ENCODE peak calls at places on chromosomes 11 and 22, in nine cellular contexts. X is nephron progenitor cell; Y is HTR-8/SVneo; I is tibial artery; E is NCI-H2081; T is GM12865; U is activated CD4-positive, alpha-beta T cell treated with anti-CD3 and anti-CD28 coated beads for 36 hours; A is IMR-90; Z is cardiac fibroblast. O is an unnamed sample.

GRCh38 chr11:66614073-66614472 is 2.4 kb upstream of the RBM14 start:
- DNase-seq in X (no peak), Y (no peak), I (no peak), E (no peak), T (no peak), U (no peak), A (no peak), Z (no peak), O (no peak)

GRCh38 chr11:103800406-103801114 is 235.9 kb upstream of the DDI1 start:
- DNase-seq in X (no peak), Y (no peak), I (no peak), E (no peak), T (no peak), U (no peak), A (no peak), Z (peak; percentile 22), O (no peak)

GRCh38 chr11:73055655-73056354 is 86.3 kb downstream of the FCHSD2 start:
- DNase-seq in X (no peak), Y (no peak), I (no peak), E (no peak), T (no peak), U (no peak), A (no peak), Z (no peak), O (no peak)

GRCh38 chr11:134644489-134645456 is 232.7 kb upstream of the B3GAT1 start:
- DNase-seq in X (no peak), Y (no peak), I (peak; percentile 52), E (no peak), T (no peak), U (no peak), A (no peak), Z (no peak), O (no peak)

GRCh38 chr22:24986816-24987215 is 34.3 kb downstream of the KIAA1671 start:
- DNase-seq in X (no peak), Y (no peak), I (no peak), E (no peak), T (peak; percentile 24), U (no peak), A (no peak), Z (no peak), O (no peak)

GRCh38 chr11:35036642-35037041 is 102.3 kb upstream of the CD44 start:
- DNase-seq in X (no peak), Y (no peak), I (no peak), E (no peak), T (peak; percentile 68), U (no peak), A (no peak), Z (peak; percentile 22), O (no peak)

GRCh38 chr11:27839226-27839913 is 139.1 kb upstream of the BDNF start:
- DNase-seq in X (no peak), Y (peak; percentile 9), I (no peak), E (no peak), T (peak; percentile 21), U (no peak), A (peak; percentile 19), Z (peak; percentile 49), O (no peak)

GRCh38 chr22:31616315-31616980 is 45.6 kb downstream of the PISD start:
- DNase-seq in X (no peak), Y (no peak), I (no peak), E (no peak), T (peak; percentile 70), U (peak; percentile 74), A (no peak), Z (no peak), O (no peak)

GRCh38 chr11:59010693-59011092 is 71.4 kb downstream of the GLYATL1 start:
- DNase-seq in X (no peak), Y (no peak), I (no peak), E (no peak), T (no peak), U (no peak), A (no peak), Z (no peak), O (no peak)

GRCh38 chr11:110948112-110948511 is 235.9 kb upstream of the ARHGAP20 start:
- DNase-seq in X (no peak), Y (no peak), I (no peak), E (no peak), T (no peak), U (no peak), A (peak; percentile 49), Z (peak; percentile 86), O (no peak)

GRCh38 chr11:118418770-118419169 is 17.4 kb downstream of the ATP5MG start:
- DNase-seq in X (no peak), Y (no peak), I (no peak), E (no peak), T (no peak), U (no peak), A (no peak), Z (no peak), O (no peak)

GRCh38 chr22:19821523-19822300 is 33.0 kb downstream of the GNB1L start:
- DNase-seq in X (no peak), Y (no peak), I (peak; percentile 37), E (no peak), T (no peak), U (no peak), A (no peak), Z (no peak), O (no peak)

GRCh38 chr22:37282385-37282677 is at the start of gene CYTH4:
- DNase-seq in X (no peak), Y (no peak), I (peak; percentile 77), E (no peak), T (peak; percentile 73), U (peak; percentile 93), A (no peak), Z (peak; percentile 26), O (no peak)

GRCh38 chr11:33724644-33725035 is 11.6 kb downstream of the CD59 start:
- DNase-seq in X (no peak), Y (no peak), I (peak; percentile 82), E (no peak), T (no peak), U (no peak), A (peak; percentile 69), Z (peak; percentile 71), O (no peak)

GRCh38 chr11:104968856-104969776 is 742 bp upstream of the CASP4 start:
- DNase-seq in X (peak; percentile 3), Y (peak; percentile 1), I (peak; percentile 73), E (peak; percentile 25), T (no peak), U (peak; percentile 14), A (peak; percentile 34), Z (peak; percentile 64), O (no peak)

GRCh38 chr22:20624161-20624616 is 116.8 kb downstream of the MED15 start:
- DNase-seq in X (no peak), Y (no peak), I (no peak), E (no peak), T (peak; percentile 95), U (peak; percentile 81), A (peak; percentile 31), Z (peak; percentile 12), O (no peak)

GRCh38 chr11:2699185-2699530 is 636 bp downstream of the KCNQ1OT1 start:
- DNase-seq in X (no peak), Y (no peak), I (peak; percentile 67), E (no peak), T (peak; percentile 34), U (peak; percentile 34), A (peak; percentile 9), Z (peak; percentile 9), O (no peak)

GRCh38 chr22:28043269-28043668 is 124.2 kb upstream of the PITPNB start:
- DNase-seq in X (no peak), Y (no peak), I (no peak), E (no peak), T (no peak), U (no peak), A (no peak), Z (no peak), O (no peak)

GRCh38 chr11:11135820-11136476 is 217.1 kb downstream of the CSNK2A3 start:
- DNase-seq in X (no peak), Y (no peak), I (no peak), E (no peak), T (no peak), U (no peak), A (no peak), Z (no peak), O (no peak)

GRCh38 chr22:49937758-49938564 is 19.5 kb downstream of the CRELD2 start:
- DNase-seq in X (no peak), Y (no peak), I (no peak), E (no peak), T (no peak), U (no peak), A (no peak), Z (no peak), O (no peak)

GRCh38 chr11:67563354-67564114 is 20.1 kb upstream of the GSTP1 start:
- DNase-seq in X (no peak), Y (peak; percentile 63), I (no peak), E (no peak), T (no peak), U (no peak), A (peak; percentile 96), Z (peak; percentile 91), O (no peak)

GRCh38 chr11:62721994-62722393 is 5.3 kb downstream of the HNRNPUL2 start:
- DNase-seq in X (no peak), Y (no peak), I (no peak), E (no peak), T (no peak), U (no peak), A (peak; percentile 40), Z (peak; percentile 44), O (no peak)

GRCh38 chr11:33692013-33692504 is 8.6 kb downstream of the C11orf91 start:
- DNase-seq in X (no peak), Y (peak; percentile 75), I (peak; percentile 83), E (peak; percentile 87), T (peak; percentile 56), U (no peak), A (peak; percentile 98), Z (peak; percentile 99), O (peak; percentile 37)

GRCh38 chr11:12901272-12901671 is 107.8 kb upstream of the RASSF10 start:
- DNase-seq in X (no peak), Y (no peak), I (no peak), E (no peak), T (peak; percentile 40), U (no peak), A (peak; percentile 30), Z (peak; percentile 46), O (no peak)

O was measured in NCI-H1105 treated with DMSO at 0.1 percent for 48 hours.